ENCODE peak calls at places on chromosome 15, in four cellular contexts. L is esophagus squamous epithelium, K is tibial nerve, T is fibroblast of lung. R is an unnamed sample. For H3K4me1 and H3K27me3, the result is how much of the 10 kb centered on the place peaks cover.

GRCh38 chr15:93308026-93308670 is 219.1 kb upstream of the RGMA start:
- DNase-seq in L (no peak), T (no peak), K (no peak), R (no peak)

GRCh38 chr15:51736646-51737537 is 563 bp downstream of the LYSMD2 start:
- DNase-seq in K (peak), T (peak), L (no peak), R (peak)

GRCh38 chr15:78979456-78980320 is 34.8 kb upstream of the CTSH start:
- DNase-seq in T (peak), K (no peak), L (no peak), R (peak)

GRCh38 chr15:66252411-66253295 is 897 bp downstream of the MEGF11 start:
- DNase-seq in T (peak), L (no peak), K (peak), R (peak)

GRCh38 chr15:31440754-31441298 is 114.2 kb downstream of the KLF13 start:
- DNase-seq in T (peak), L (no peak), K (peak), R (peak)

GRCh38 chr15:48021336-48022086 is 99.3 kb upstream of the SLC24A5 start:
- DNase-seq in T (peak), L (no peak), K (no peak), R (no peak)

GRCh38 chr15:52257734-52258062 is 37.9 kb downstream of the MYO5C start:
- DNase-seq in K (no peak), L (no peak), T (peak), R (peak)

GRCh38 chr15:78316211-78317077 is 17.0 kb upstream of the SKIC8 start:
- DNase-seq in T (no peak), K (no peak), L (no peak), R (no peak)

GRCh38 chr15:60528530-60528929 is 49.6 kb upstream of the ICE2 start:
- DNase-seq in K (no peak), T (peak), L (no peak), R (no peak)

GRCh38 chr15:66570842-66571241 is 5.0 kb upstream of the LCTL start:
- DNase-seq in L (no peak), T (no peak), K (no peak), R (no peak)

GRCh38 chr15:88805031-88805780 is 2.0 kb downstream of the ACAN start:
- DNase-seq in K (no peak), T (no peak), L (no peak), R (no peak)

GRCh38 chr15:77475898-77476297 is 55.2 kb downstream of the HMG20A start:
- DNase-seq in T (no peak), K (no peak), L (no peak), R (no peak)

GRCh38 chr15:73754461-73754860 is 1.3 kb upstream of the INSYN1 start:
- DNase-seq in K (no peak), L (no peak), T (no peak), R (no peak)

GRCh38 chr15:95120595-95120994 is 889.2 kb downstream of the MCTP2 start:
- DNase-seq in L (no peak), T (no peak), K (no peak), R (no peak)

GRCh38 chr15:62456011-62456920 is 291.2 kb upstream of the C2CD4B start:
- DNase-seq in K (no peak), L (no peak), T (peak), R (no peak)

GRCh38 chr15:81887913-81888312 is 157.9 kb downstream of the MEX3B start:
- DNase-seq in L (no peak), K (no peak), T (peak), R (peak)

GRCh38 chr15:60565407-60565806 is 86.5 kb upstream of the ICE2 start:
- DNase-seq in K (no peak), T (no peak), L (no peak), R (no peak)

GRCh38 chr15:85749261-85750151 is 45.2 kb downstream of the KLHL25 start:
- DNase-seq in K (no peak), L (no peak), T (peak), R (no peak)
- H3K4me3 ChIP-seq in K (no peak), L (peak), T (peak), R (peak)

GRCh38 chr15:24763891-24764290 is 88.3 kb downstream of the NPAP1 start:
- DNase-seq in K (no peak), L (no peak), T (no peak), R (no peak)
- H3K4me1 ChIP-seq in K (under half), L (under half), T (under half), R (under half)

GRCh38 chr15:67834249-67834592 is 5.6 kb downstream of the RNU6-1 start:
- DNase-seq in L (no peak), K (no peak), T (no peak), R (no peak)
- H3K27me3 ChIP-seq in L (under half), K (half or more), T (half or more), R (half or more)

DNA sequence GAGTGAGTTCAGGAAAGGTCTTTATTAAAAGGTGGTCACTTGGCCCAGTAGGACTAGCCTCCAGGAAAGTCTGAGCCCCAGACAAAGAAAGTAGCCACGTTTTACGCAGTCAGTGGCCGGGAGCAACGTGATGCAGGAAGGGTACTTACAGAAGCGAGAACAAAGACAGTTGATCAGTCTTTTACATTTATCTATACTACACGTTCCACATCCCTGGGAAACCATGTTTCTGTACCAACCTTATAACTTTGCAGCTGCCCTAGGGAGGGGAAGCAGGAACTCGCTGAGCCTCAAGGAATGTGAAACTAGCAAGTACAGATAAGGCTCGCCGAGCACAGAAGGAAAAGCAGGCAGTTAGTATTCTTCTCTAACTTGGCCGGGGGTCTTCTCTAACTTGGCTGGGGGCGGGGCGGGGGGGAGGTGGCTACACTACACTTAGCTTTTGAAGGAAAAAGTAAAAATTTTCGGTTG is 3.4 kb upstream of the KNL1 start:
- DNase-seq in L (no peak), K (no peak), T (no peak), R (no peak)
- H3K4me3 ChIP-seq in L (no peak), K (no peak), T (no peak), R (peak)

GRCh38 chr15:75063338-75063737 is 39.9 kb downstream of the PPCDC start:
- DNase-seq in T (peak), L (no peak), K (no peak), R (peak)

GRCh38 chr15:75059607-75060006 is 36.2 kb downstream of the PPCDC start:
- DNase-seq in K (no peak), T (no peak), L (no peak), R (no peak)

GRCh38 chr15:75062706-75063105 is 39.3 kb downstream of the PPCDC start:
- DNase-seq in T (no peak), L (no peak), K (no peak), R (no peak)

GRCh38 chr15:75063889-75064288 is 40.5 kb downstream of the PPCDC start:
- DNase-seq in T (no peak), K (no peak), L (no peak), R (no peak)

DNA sequence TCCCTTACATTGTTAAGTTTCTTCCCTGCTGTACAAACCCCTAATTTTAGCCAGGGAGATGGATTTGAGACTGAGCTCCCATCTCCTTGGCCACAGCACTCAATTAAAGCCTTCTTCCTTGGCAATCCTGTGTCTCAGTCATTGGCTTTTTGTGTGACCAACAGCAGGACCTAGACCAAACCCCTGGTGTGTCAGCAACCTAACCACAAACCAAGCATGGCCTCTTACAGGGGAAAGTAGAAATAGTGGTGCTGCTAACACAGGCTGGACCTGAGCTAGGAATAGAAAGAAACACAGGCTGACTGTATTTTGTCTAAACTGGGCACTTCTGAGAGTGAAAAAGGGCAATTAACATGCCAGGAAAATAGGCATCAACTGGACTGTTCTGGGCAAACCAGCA is 37.9 kb downstream of the PPCDC start:
- DNase-seq in L (no peak), K (no peak), T (peak), R (no peak)
- H3K4me1 ChIP-seq in L (under half), K (under half), T (under half), R (under half)

GRCh38 chr15:68491415-68492106 is 59.6 kb upstream of the ITGA11 start:
- DNase-seq in T (no peak), L (no peak), K (no peak), R (no peak)

GRCh38 chr15:68487087-68487843 is 55.3 kb upstream of the ITGA11 start:
- DNase-seq in L (no peak), K (no peak), T (peak), R (peak)

GRCh38 chr15:68488290-68488689 is 56.3 kb upstream of the ITGA11 start:
- DNase-seq in T (no peak), L (no peak), K (no peak), R (no peak)

GRCh38 chr15:68488966-68489365 is 57.0 kb upstream of the ITGA11 start:
- DNase-seq in T (peak), K (no peak), L (no peak), R (no peak)

DNA sequence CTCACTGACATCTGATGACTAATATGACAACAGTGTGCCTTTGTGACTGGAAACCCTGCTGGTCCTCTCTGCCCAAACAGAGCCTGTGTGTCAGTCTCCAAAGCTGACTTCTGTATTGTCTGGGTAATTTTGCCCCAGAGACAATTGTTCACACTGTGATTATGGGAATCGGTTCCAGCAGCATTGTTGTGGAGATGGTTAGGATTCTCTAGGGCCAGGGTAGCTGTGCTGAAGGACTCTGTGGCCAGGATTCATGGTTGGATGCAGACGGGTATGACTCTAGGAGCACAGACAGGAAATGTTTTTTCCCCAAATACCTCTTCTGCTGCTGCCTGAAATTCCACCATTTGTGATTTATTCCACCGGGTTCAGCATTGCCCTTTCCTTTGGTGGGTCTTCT is 57.5 kb upstream of the ITGA11 start:
- DNase-seq in T (peak), L (no peak), K (no peak), R (no peak)
- H3K27me3 ChIP-seq in T (under half), L (under half), K (under half), R (under half)

DNA sequence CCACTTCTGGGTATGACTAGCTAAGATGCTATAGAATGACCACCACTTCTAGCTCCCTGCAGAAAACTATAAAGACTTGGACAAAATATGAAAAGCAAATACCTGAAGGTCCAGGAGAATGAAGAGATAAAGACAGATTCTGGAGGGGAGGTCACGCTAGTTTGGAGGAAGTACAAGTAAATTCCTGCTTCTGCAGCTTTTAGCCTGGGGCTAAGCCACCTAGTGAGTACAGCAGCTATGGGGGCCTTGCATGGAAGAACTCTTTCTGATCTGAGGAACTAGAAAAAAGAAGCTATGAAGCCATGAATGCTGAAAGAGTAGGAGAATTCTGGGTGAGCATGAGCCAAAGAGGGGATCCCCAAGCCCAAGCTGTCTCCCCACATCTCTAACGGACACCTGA is 29.8 kb downstream of the NRG4 start:
- DNase-seq in T (no peak), K (no peak), L (no peak), R (no peak)
- H3K4me3 ChIP-seq in T (no peak), K (no peak), L (no peak), R (no peak)

DNA sequence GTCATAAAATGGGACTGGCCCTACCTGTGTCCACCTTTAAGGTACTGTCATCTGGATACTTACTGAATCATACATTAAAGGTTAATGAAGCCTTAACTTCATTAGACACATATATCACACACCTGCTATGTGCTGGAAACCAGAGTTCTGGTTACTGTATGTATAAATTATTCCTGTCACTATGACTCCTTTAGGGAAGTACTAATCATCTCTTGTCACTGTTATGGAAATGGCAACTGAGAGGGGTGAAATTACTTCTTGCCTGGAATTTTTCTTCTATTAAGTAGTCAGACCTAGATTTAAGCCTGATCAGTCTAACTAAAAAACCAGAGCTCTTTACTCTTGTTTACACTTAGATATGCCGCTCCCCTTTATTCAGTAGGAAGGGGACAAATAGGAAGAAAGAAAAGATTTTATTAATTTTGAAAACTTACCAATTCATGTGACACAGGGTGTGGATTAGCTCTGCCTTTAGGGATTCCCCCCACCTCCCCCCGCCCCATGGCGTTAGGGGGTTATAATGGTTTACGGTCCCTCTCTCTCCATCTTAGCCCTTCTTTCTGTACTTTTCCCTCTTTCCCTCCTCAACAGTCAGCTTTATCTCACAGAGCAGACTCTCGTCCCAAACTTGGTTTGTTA is 152.6 kb downstream of the KLHL25 start:
- DNase-seq in K (no peak), T (no peak), L (no peak), R (no peak)
- H3K4me1 ChIP-seq in K (under half), T (under half), L (half or more), R (under half)

GRCh38 chr15:45200799-45201556 is 13.2 kb upstream of the SHF start:
- DNase-seq in T (peak), K (peak), L (no peak), R (peak)
- H3K27me3 ChIP-seq in T (under half), K (under half), L (under half), R (under half)

GRCh38 chr15:32670624-32671022 is 29.1 kb downstream of the SCG5 start:
- DNase-seq in K (no peak), L (no peak), T (no peak), R (peak)

GRCh38 chr15:32674681-32675080 is 33.2 kb downstream of the SCG5 start:
- DNase-seq in K (no peak), T (no peak), L (no peak), R (no peak)

GRCh38 chr15:32669870-32670623 is 28.5 kb downstream of the SCG5 start:
- DNase-seq in L (no peak), K (peak), T (no peak), R (peak)

GRCh38 chr15:32668942-32669341 is 27.4 kb downstream of the SCG5 start:
- DNase-seq in K (no peak), L (no peak), T (no peak), R (peak)

GRCh38 chr15:32671339-32672325 is 30.1 kb downstream of the SCG5 start:
- DNase-seq in K (no peak), L (no peak), T (peak), R (no peak)
- H3K4me3 ChIP-seq in K (no peak), L (no peak), T (no peak), R (no peak)